ENCODE peak calls at places on chromosome X, in five cellular contexts. Z, N, X, H and U are unnamed samples.

GRCh38 chrX:115958687-115959359 is 211.7 kb upstream of the AGTR2 start:
- DNase-seq in Z (no peak), X (peak; percentile 12), N (no peak), H (no peak), U (no peak)

GRCh38 chrX:18194688-18195087 is 26.0 kb downstream of the BEND2 start:
- DNase-seq in Z (no peak), N (no peak), X (no peak), H (no peak), U (no peak)

GRCh38 chrX:20547649-20548051 is 280.9 kb upstream of the RPS6KA3 start:
- DNase-seq in X (peak; percentile 64), N (peak; percentile 74), Z (peak; percentile 74), H (peak; percentile 68), U (peak; percentile 75)

GRCh38 chrX:133838761-133839676 is 146.4 kb downstream of the GPC3 start:
- DNase-seq in H (peak; percentile 28), X (peak; percentile 28), N (peak; percentile 44), Z (no peak), U (no peak)

GRCh38 chrX:42495139-42495538 is 282.8 kb downstream of the PPP1R2C start:
- DNase-seq in N (no peak), X (no peak), Z (no peak), H (no peak), U (no peak)

GRCh38 chrX:110758781-110759180 is 36.8 kb downstream of the CHRDL1 start:
- DNase-seq in X (no peak), N (no peak), Z (peak; percentile 46), H (no peak), U (no peak)

GRCh38 chrX:102934624-102935023 is 2.4 kb upstream of the RAB40AL start:
- DNase-seq in X (peak; percentile 39), H (peak; percentile 4), Z (no peak), N (peak; percentile 30), U (no peak)

GRCh38 chrX:30612250-30612655 is 34.7 kb upstream of the TASL start:
- DNase-seq in H (no peak), X (no peak), N (no peak), Z (no peak), U (no peak)

GRCh38 chrX:71514367-71515038 is 18.4 kb upstream of the OGT start:
- DNase-seq in H (no peak), X (peak; percentile 0), N (no peak), Z (no peak), U (no peak)

GRCh38 chrX:12702509-12703091 is 88.6 kb upstream of the PRPS2 start:
- DNase-seq in X (no peak), Z (no peak), H (no peak), N (no peak), U (no peak)

GRCh38 chrX:5051831-5052491 is 1176.7 kb downstream of the NLGN4X start:
- DNase-seq in N (peak; percentile 0), X (no peak), H (no peak), Z (peak; percentile 94), U (no peak)

GRCh38 chrX:63889001-63889400 is 104.0 kb upstream of the ARHGEF9 start:
- DNase-seq in X (peak; percentile 71), Z (peak; percentile 10), N (peak; percentile 4), H (peak; percentile 41), U (no peak)

GRCh38 chrX:71198066-71198465 is 25.0 kb upstream of the GJB1 start:
- DNase-seq in N (no peak), X (no peak), H (no peak), Z (no peak), U (no peak)

GRCh38 chrX:57528670-57529255 is 63.0 kb upstream of the ZXDB start:
- DNase-seq in Z (no peak), N (no peak), X (peak; percentile 22), H (peak; percentile 1), U (no peak)

GRCh38 chrX:39427492-39428289 is 626.4 kb downstream of the MID1IP1 start:
- DNase-seq in Z (peak; percentile 36), N (peak; percentile 69), X (peak; percentile 58), H (peak; percentile 33), U (no peak)

GRCh38 chrX:23902419-23902818 is 5.3 kb downstream of the APOO start:
- DNase-seq in Z (peak; percentile 30), N (peak; percentile 80), H (peak; percentile 73), X (peak; percentile 72), U (no peak)

GRCh38 chrX:34629572-34629971 is 27.5 kb downstream of the TMEM47 start:
- DNase-seq in N (peak; percentile 21), Z (peak; percentile 56), X (peak; percentile 59), H (no peak), U (no peak)

GRCh38 chrX:68550193-68550592 is 51.3 kb downstream of the YIPF6 start:
- DNase-seq in Z (no peak), X (no peak), N (no peak), H (no peak), U (no peak)

GRCh38 chrX:41933546-41933945 is 10.2 kb upstream of the CASK start:
- DNase-seq in N (no peak), H (no peak), X (no peak), Z (no peak), U (no peak)

GRCh38 chrX:139828830-139829229 is 104.0 kb downstream of the ATP11C start:
- DNase-seq in Z (no peak), N (no peak), H (no peak), X (no peak), U (no peak)

GRCh38 chrX:69163936-69164741 is 1.1 kb downstream of the PJA1 start:
- DNase-seq in Z (no peak), X (peak; percentile 29), H (no peak), N (no peak), U (no peak)

GRCh38 chrX:95626748-95627147 is 1057.9 kb upstream of the DIAPH2 start:
- DNase-seq in N (no peak), Z (no peak), H (no peak), X (no peak), U (no peak)

GRCh38 chrX:110210417-110211139 is 107.3 kb downstream of the AMMECR1 start:
- DNase-seq in N (peak; percentile 87), Z (peak; percentile 86), H (peak; percentile 96), X (peak; percentile 82), U (no peak)

GRCh38 chrX:9897761-9898161 is 69.4 kb upstream of the CLDN34 start:
- DNase-seq in H (peak; percentile 97), Z (peak; percentile 96), N (peak; percentile 92), X (peak; percentile 91), U (no peak)

GRCh38 chrX:109872021-109872730 is 130.7 kb upstream of the TMEM164 start:
- DNase-seq in Z (peak; percentile 51), H (peak; percentile 83), X (peak; percentile 27), N (peak; percentile 97), U (no peak)

GRCh38 chrX:21738145-21738949 is 19.6 kb downstream of the SMPX start:
- DNase-seq in H (no peak), X (no peak), N (no peak), Z (no peak), U (no peak)

GRCh38 chrX:72716766-72717165 is 2.7 kb upstream of the PHKA1 start:
- DNase-seq in X (no peak), H (peak; percentile 26), Z (no peak), N (peak; percentile 3), U (no peak)

GRCh38 chrX:115966920-115967319 is 203.6 kb upstream of the AGTR2 start:
- DNase-seq in H (no peak), X (peak; percentile 45), Z (no peak), N (no peak), U (no peak)

GRCh38 chrX:21948897-21949578 is 8.5 kb downstream of the SMS start:
- DNase-seq in H (no peak), Z (no peak), X (no peak), N (no peak), U (no peak)

DNA sequence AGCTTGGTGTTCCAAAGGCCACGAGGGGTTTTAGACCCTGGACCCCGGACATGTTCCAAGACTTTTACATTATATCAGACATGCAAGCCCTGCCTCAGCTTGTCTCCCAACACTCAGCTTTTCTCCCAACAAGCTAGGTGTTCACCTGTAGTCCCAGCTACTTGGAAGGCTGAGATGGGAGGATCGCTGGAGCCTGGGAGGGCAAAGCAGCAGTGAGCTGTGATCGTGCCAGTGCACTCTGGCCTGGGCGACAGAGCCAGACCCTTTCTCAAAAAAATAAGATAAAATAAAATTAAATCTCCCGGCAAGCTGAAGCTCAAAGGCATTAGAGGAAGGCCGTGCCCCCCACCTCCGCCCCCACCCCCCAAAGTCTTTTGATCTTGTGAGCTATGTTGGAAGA is 13.7 kb downstream of the CTAG1A start:
- DNase-seq in N (no peak), X (no peak), Z (no peak), H (no peak), U (no peak)
- H3K9me3 ChIP-seq in N (no peaks in the 10 kb centered on the region), X (no peaks in the 10 kb centered on the region), Z (no peaks in the 10 kb centered on the region), H (peaks cover 5% of the 10 kb centered on the region), U (no peaks in the 10 kb centered on the region)

DNA sequence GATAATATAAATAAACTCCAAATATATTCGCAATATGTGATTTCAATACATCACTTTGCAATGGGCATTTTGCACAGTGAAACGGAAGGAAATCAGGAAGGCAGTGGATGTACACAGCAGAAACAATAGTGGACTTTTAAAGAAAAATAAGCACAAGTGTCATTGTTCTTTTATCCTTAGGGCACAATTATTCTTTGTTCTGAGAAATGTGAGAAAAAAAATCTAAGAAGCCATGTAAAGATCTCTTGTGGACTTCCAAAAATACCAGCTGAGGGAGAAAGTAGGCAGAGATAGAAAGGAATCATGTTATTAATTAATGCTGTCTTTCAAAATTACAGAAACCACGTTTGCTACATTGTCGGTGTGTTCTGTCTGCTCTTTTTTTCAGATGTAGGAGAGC is 17.6 kb upstream of the PRRG1 start:
- DNase-seq in X (no peak), H (no peak), Z (no peak), N (no peak), U (no peak)
- H3K27ac ChIP-seq in X (no peak overlapping the region), H (no peak overlapping the region), Z (no peak overlapping the region), N (no peak overlapping the region), U (no peak overlapping the region)

GRCh38 chrX:46758163-46758955 is 559 bp downstream of the SLC9A7 start:
- DNase-seq in Z (no peak), X (peak; percentile 56), N (peak; percentile 5), H (peak; percentile 10), U (peak; percentile 70)
- H3K9ac ChIP-seq in Z (peak overlapping the region; percentile 79), X (peak overlapping the region; percentile 73), N (peak overlapping the region; percentile 30), H (peak overlapping the region; percentile 70), U (no peak overlapping the region)

GRCh38 chrX:97845451-97845850 is 961.7 kb downstream of the RPA4 start:
- DNase-seq in H (no peak), Z (no peak), N (no peak), X (no peak), U (peak; percentile 31)
- H3K9me3 ChIP-seq in H (peaks cover 48% of the 10 kb centered on the region), Z (no peaks in the 10 kb centered on the region), N (no peaks in the 10 kb centered on the region), X (no peaks in the 10 kb centered on the region), U (no peaks in the 10 kb centered on the region)